ENCODE peak calls at places on chromosomes 2 and 18, in four cellular contexts. One of them, this sample, is unnamed.
A peak's percentile ranks its signal among the peaks of the same experiment; 100 is the strongest.

GRCh38 chr2:212595036-212595654 is 56.5 kb upstream of the ERBB4 start:
- DNase-seq in HepG2: peak; percentile 5
- DNase-seq in WTC11: no peak
- DNase-seq in K562: no peak
- DNase-seq in this sample: no peak

GRCh38 chr2:147756103-147756502 is 88.7 kb upstream of the ACVR2A start:
- DNase-seq in HepG2: no peak
- DNase-seq in WTC11: peak; percentile 17
- DNase-seq in K562: no peak
- DNase-seq in this sample: no peak

GRCh38 chr2:138298900-138299299 is 202.7 kb upstream of the SPOPL start:
- DNase-seq in HepG2: no peak
- DNase-seq in WTC11: no peak
- DNase-seq in K562: no peak
- DNase-seq in this sample: no peak

GRCh38 chr18:59861009-59861408 is 38.8 kb upstream of the PMAIP1 start:
- DNase-seq in HepG2: no peak
- DNase-seq in WTC11: no peak
- DNase-seq in K562: peak; percentile 14
- DNase-seq in this sample: no peak

GRCh38 chr2:239400000-239400831 is 604 bp downstream of the HDAC4 start:
- DNase-seq in HepG2: peak; percentile 32
- DNase-seq in WTC11: no peak
- DNase-seq in K562: peak; percentile 17
- DNase-seq in this sample: peak; percentile 11

GRCh38 chr2:234453216-234453615 is 43.7 kb downstream of the ARL4C start:
- DNase-seq in HepG2: no peak
- DNase-seq in WTC11: no peak
- DNase-seq in K562: no peak
- DNase-seq in this sample: no peak

GRCh38 chr2:84962917-84963316 is 8.0 kb upstream of the KCMF1 start:
- DNase-seq in HepG2: no peak
- DNase-seq in WTC11: no peak
- DNase-seq in K562: no peak
- DNase-seq in this sample: no peak

GRCh38 chr2:64963719-64964118 is 25.5 kb upstream of the SLC1A4 start:
- DNase-seq in HepG2: no peak
- DNase-seq in WTC11: no peak
- DNase-seq in K562: no peak
- DNase-seq in this sample: no peak

GRCh38 chr2:67952066-67952465 is 110.7 kb downstream of the C1D start:
- DNase-seq in HepG2: no peak
- DNase-seq in WTC11: no peak
- DNase-seq in K562: no peak
- DNase-seq in this sample: no peak

GRCh38 chr2:234003972-234004617 is 46.4 kb upstream of the SPP2 start:
- DNase-seq in HepG2: no peak
- DNase-seq in WTC11: no peak
- DNase-seq in K562: peak; percentile 0
- DNase-seq in this sample: peak; percentile 28

GRCh38 chr2:74414913-74415761 is 6.3 kb downstream of the C2orf81 start:
- DNase-seq in HepG2: no peak
- DNase-seq in WTC11: peak; percentile 62
- DNase-seq in K562: no peak
- DNase-seq in this sample: no peak

GRCh38 chr2:209230560-209230959 is 193.3 kb upstream of the MAP2 start:
- DNase-seq in HepG2: no peak
- DNase-seq in WTC11: no peak
- DNase-seq in K562: no peak
- DNase-seq in this sample: no peak

GRCh38 chr2:192957425-192957824 is 762.7 kb upstream of the TMEFF2 start:
- DNase-seq in HepG2: no peak
- DNase-seq in WTC11: no peak
- DNase-seq in K562: no peak
- DNase-seq in this sample: no peak

GRCh38 chr2:15795426-15795825 is 144.9 kb upstream of the MYCN start:
- DNase-seq in HepG2: no peak
- DNase-seq in WTC11: no peak
- DNase-seq in K562: no peak
- DNase-seq in this sample: no peak

GRCh38 chr2:16314691-16315457 is 350.8 kb downstream of the CYRIA start:
- DNase-seq in HepG2: no peak
- DNase-seq in WTC11: no peak
- DNase-seq in K562: no peak
- DNase-seq in this sample: no peak

GRCh38 chr18:76892832-76893231 is 70.5 kb downstream of the ZNF236 start:
- DNase-seq in HepG2: no peak
- DNase-seq in WTC11: no peak
- DNase-seq in K562: no peak
- DNase-seq in this sample: no peak

GRCh38 chr18:46756559-46757201 is at the start of gene ST8SIA5:
- DNase-seq in HepG2: no peak
- DNase-seq in WTC11: peak; percentile 79
- DNase-seq in K562: no peak
- DNase-seq in this sample: no peak

GRCh38 chr2:66508358-66509071 is 73.6 kb downstream of the MEIS1 start:
- DNase-seq in HepG2: no peak
- DNase-seq in WTC11: no peak
- DNase-seq in K562: no peak
- DNase-seq in this sample: no peak

GRCh38 chr18:48949606-48950535 is 894 bp downstream of the SMAD7 start:
- DNase-seq in HepG2: no peak
- DNase-seq in WTC11: peak; percentile 66
- DNase-seq in K562: no peak
- DNase-seq in this sample: no peak

GRCh38 chr18:48950536-48951447 is at the start of gene SMAD7:
- DNase-seq in HepG2: no peak
- DNase-seq in WTC11: no peak
- DNase-seq in K562: no peak
- DNase-seq in this sample: no peak

GRCh38 chr18:48953096-48953706 is 2.4 kb upstream of the SMAD7 start:
- DNase-seq in HepG2: no peak
- DNase-seq in WTC11: no peak
- DNase-seq in K562: no peak
- DNase-seq in this sample: no peak

GRCh38 chr18:48952287-48953095 is 1.7 kb upstream of the SMAD7 start:
- DNase-seq in HepG2: no peak
- DNase-seq in WTC11: peak; percentile 81
- DNase-seq in K562: peak; percentile 73
- DNase-seq in this sample: peak; percentile 55

DNA sequence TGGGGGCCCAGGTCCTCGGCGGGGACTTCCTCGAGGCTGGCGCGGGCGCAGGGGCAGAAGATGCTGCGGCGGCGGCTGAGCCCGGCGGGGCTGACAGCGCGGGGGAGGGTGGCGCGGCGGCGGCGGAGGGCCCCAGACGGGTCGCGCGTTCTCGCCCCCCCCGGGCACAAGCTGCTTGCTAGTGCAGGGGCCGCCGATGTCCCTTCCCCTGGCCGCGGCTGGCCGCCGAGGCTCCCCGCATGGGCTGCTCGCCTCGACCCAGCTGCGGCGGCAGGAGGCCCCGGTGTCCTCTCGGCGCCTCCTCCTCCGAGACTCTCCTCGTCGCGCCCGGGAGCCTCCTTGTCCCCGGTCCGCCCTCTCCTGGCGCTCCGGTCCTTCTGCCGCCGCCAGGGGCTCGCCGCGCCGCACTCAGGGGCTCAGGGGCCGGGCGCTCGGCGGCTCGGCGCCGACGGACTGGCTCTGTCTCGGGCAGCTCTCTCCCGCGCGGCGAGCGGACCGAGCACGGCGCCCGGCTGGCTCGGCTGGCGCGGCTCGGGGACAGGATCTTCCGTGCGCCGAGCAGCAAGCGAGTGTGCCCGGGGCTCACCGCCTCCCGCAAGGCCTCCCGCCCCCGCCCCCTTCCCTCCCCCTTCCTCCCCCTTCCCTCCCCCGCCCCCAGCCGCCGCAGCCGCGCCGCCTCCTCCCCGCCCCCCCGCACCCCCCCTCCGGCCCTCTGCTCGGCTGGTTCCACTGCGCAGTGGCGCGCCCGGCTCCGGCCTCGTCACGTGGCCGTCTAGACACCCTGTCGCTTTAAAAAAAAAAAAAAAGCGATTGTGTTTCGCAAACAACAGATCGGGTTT is 902 bp upstream of the SMAD7 start:
- DNase-seq in HepG2: peak; percentile 82
- DNase-seq in WTC11: peak; percentile 76
- DNase-seq in K562: peak; percentile 82
- DNase-seq in this sample: peak; percentile 65
- TF ChIP-seq ELF4 in HepG2: no peak
- TF ChIP-seq ELF4 in WTC11: no peak
- TF ChIP-seq ELF4 in K562: no peak
- TF ChIP-seq ELF4 in this sample: no peak

GRCh38 chr2:145020694-145021093 is 500.8 kb upstream of the ZEB2 start:
- DNase-seq in HepG2: no peak
- DNase-seq in WTC11: no peak
- DNase-seq in K562: no peak
- DNase-seq in this sample: no peak

GRCh38 chr2:145016711-145017110 is 496.8 kb upstream of the ZEB2 start:
- DNase-seq in HepG2: no peak
- DNase-seq in WTC11: no peak
- DNase-seq in K562: no peak
- DNase-seq in this sample: no peak

GRCh38 chr2:145017149-145017548 is 497.2 kb upstream of the ZEB2 start:
- DNase-seq in HepG2: no peak
- DNase-seq in WTC11: no peak
- DNase-seq in K562: no peak
- DNase-seq in this sample: no peak

GRCh38 chr2:145020139-145020538 is 500.2 kb upstream of the ZEB2 start:
- DNase-seq in HepG2: no peak
- DNase-seq in WTC11: no peak
- DNase-seq in K562: no peak
- DNase-seq in this sample: no peak

DNA sequence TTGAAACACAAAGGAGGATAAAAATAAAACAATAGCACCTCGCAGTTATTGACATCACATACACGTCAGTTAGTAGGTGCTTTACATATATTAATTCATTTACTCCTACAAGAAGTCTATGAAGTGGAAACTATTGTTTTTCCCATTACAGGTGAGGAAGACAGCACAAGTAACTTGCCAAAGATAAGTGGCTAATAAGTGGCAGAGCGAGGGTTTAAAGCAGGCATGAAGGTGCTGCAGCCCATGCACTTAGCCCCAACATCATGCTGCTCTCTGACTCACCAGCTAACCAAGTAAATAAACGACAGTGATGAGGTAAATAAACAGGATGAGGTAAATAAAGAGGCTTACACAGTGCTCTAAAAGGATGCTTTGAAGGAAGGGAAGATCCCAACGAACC is 498.6 kb upstream of the ZEB2 start:
- DNase-seq in HepG2: no peak
- DNase-seq in WTC11: no peak
- DNase-seq in K562: no peak
- DNase-seq in this sample: no peak
- TF ChIP-seq ELF4 in HepG2: no peak
- TF ChIP-seq ELF4 in WTC11: no peak
- TF ChIP-seq ELF4 in K562: no peak
- TF ChIP-seq ELF4 in this sample: no peak

GRCh38 chr2:235968616-235969324 is 199.4 kb downstream of the GBX2 start:
- DNase-seq in HepG2: no peak
- DNase-seq in WTC11: no peak
- DNase-seq in K562: no peak
- DNase-seq in this sample: no peak
- TF ChIP-seq ELF4 in HepG2: no peak
- TF ChIP-seq ELF4 in WTC11: no peak
- TF ChIP-seq ELF4 in K562: no peak
- TF ChIP-seq ELF4 in this sample: no peak

GRCh38 chr18:2985628-2986027 is 27.3 kb downstream of the LPIN2 start:
- DNase-seq in HepG2: peak; percentile 50
- DNase-seq in WTC11: no peak
- DNase-seq in K562: peak; percentile 56
- DNase-seq in this sample: peak; percentile 9
- TF ChIP-seq ELF4 in HepG2: no peak
- TF ChIP-seq ELF4 in WTC11: no peak
- TF ChIP-seq ELF4 in K562: no peak
- TF ChIP-seq ELF4 in this sample: no peak

DNA sequence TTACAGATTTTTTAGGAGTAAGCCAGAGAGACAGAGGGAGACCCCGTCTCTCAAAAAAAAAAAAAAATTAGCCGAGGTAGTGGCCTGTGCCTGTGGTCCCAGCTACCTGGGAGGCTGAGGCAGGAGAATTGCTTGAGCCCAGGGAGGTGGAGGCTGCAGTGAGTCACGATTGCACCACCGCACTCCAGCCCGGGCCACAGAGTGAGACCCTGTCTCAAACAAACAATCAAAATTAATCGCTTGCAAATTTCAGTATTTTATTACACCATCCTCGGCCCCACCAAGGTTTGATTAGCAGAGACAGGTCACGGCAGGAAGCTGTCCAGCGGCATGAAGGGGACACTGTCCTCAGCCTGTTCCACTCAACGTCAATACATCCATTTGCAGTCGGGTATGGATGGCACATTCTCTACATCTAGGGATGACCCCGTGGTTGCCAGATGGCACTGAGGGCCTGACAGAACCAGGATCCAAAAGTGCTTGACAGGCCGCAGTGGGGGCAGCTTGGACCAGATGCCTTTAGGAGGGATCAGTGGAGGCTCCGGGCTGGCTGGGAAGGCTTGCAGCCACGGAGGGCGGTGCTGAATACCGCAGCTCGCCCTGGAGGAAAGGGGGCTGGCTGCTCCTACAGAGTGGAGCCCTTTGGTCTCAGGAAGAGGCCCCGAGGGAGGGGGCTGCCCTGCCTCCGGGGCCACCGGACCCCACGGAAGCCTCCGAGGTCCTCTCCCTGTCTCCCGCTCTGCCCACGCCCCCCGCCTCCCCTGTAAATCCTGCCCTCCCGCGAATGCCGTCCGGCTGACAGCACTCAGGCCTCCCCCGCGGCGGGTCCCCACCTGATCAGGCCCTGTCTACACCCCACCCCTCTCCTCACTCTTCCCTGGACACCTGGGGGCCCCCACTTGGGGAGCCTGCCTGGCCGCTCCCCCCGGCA is 13.1 kb downstream of the ASPRV1 start:
- DNase-seq in HepG2: no peak
- DNase-seq in WTC11: no peak
- DNase-seq in K562: no peak
- DNase-seq in this sample: no peak
- TF ChIP-seq ELF4 in HepG2: no peak
- TF ChIP-seq ELF4 in WTC11: no peak
- TF ChIP-seq ELF4 in K562: no peak
- TF ChIP-seq ELF4 in this sample: no peak

GRCh38 chr2:38446972-38447561 is 70.0 kb upstream of the ATL2 start:
- DNase-seq in HepG2: no peak
- DNase-seq in WTC11: no peak
- DNase-seq in K562: peak; percentile 24
- DNase-seq in this sample: no peak
- TF ChIP-seq ELF4 in HepG2: no peak
- TF ChIP-seq ELF4 in WTC11: no peak
- TF ChIP-seq ELF4 in K562: no peak
- TF ChIP-seq ELF4 in this sample: no peak

GRCh38 chr2:199410130-199410529 is 47.6 kb downstream of the SATB2 start:
- DNase-seq in HepG2: no peak
- DNase-seq in WTC11: no peak
- DNase-seq in K562: no peak
- DNase-seq in this sample: no peak
- TF ChIP-seq ELF4 in HepG2: no peak
- TF ChIP-seq ELF4 in WTC11: no peak
- TF ChIP-seq ELF4 in K562: no peak
- TF ChIP-seq ELF4 in this sample: no peak

GRCh38 chr2:241131531-241131930 is 17.7 kb downstream of the PASK start:
- DNase-seq in HepG2: no peak
- DNase-seq in WTC11: no peak
- DNase-seq in K562: no peak
- DNase-seq in this sample: no peak
- TF ChIP-seq ELF4 in HepG2: no peak
- TF ChIP-seq ELF4 in WTC11: no peak
- TF ChIP-seq ELF4 in K562: no peak
- TF ChIP-seq ELF4 in this sample: no peak

GRCh38 chr18:13540783-13541182 is 185.6 kb downstream of the FAM210A start:
- DNase-seq in HepG2: no peak
- DNase-seq in WTC11: no peak
- DNase-seq in K562: no peak
- DNase-seq in this sample: no peak
- TF ChIP-seq ELF4 in HepG2: no peak
- TF ChIP-seq ELF4 in WTC11: no peak
- TF ChIP-seq ELF4 in K562: no peak
- TF ChIP-seq ELF4 in this sample: no peak